ENCODE peak calls at places on chromosomes 11 and 22, in six cellular contexts. One of them, this sample, is unnamed.
A peak's percentile ranks its signal among the peaks of the same experiment; 100 is the strongest.

GRCh38 chr22:22410121-22410520 is 98.4 kb downstream of the ZNF280B start:
- DNase-seq in neural progenitor cell: no peak
- DNase-seq in A172: no peak
- DNase-seq in mucosa of gallbladder: peak; percentile 22
- DNase-seq in cardiac fibroblast: peak; percentile 15
- DNase-seq in upper lobe of right lung: peak; percentile 71
- DNase-seq in this sample: no peak

GRCh38 chr11:27239305-27239942 is 123.6 kb downstream of the CCDC34 start:
- DNase-seq in cardiac fibroblast: peak; percentile 39
- DNase-seq in A172: no peak
- DNase-seq in upper lobe of right lung: no peak
- DNase-seq in mucosa of gallbladder: no peak
- DNase-seq in neural progenitor cell: no peak
- DNase-seq in this sample: no peak

GRCh38 chr11:47847892-47848635 is at the start of gene NUP160:
- DNase-seq in upper lobe of right lung: peak; percentile 95
- DNase-seq in mucosa of gallbladder: peak; percentile 82
- DNase-seq in neural progenitor cell: peak; percentile 89
- DNase-seq in cardiac fibroblast: peak; percentile 54
- DNase-seq in A172: peak; percentile 62
- DNase-seq in this sample: peak; percentile 79

GRCh38 chr22:19984201-19984753 is 32.3 kb downstream of the ARVCF start:
- DNase-seq in mucosa of gallbladder: no peak
- DNase-seq in neural progenitor cell: no peak
- DNase-seq in A172: peak; percentile 73
- DNase-seq in cardiac fibroblast: no peak
- DNase-seq in upper lobe of right lung: no peak
- DNase-seq in this sample: no peak

GRCh38 chr11:12189543-12190235 is 79.3 kb downstream of the MICAL2 start:
- DNase-seq in cardiac fibroblast: no peak
- DNase-seq in mucosa of gallbladder: no peak
- DNase-seq in neural progenitor cell: no peak
- DNase-seq in A172: no peak
- DNase-seq in upper lobe of right lung: no peak
- DNase-seq in this sample: no peak

GRCh38 chr11:11243258-11243789 is 109.7 kb downstream of the CSNK2A3 start:
- DNase-seq in neural progenitor cell: no peak
- DNase-seq in cardiac fibroblast: no peak
- DNase-seq in upper lobe of right lung: no peak
- DNase-seq in A172: no peak
- DNase-seq in mucosa of gallbladder: peak; percentile 24
- DNase-seq in this sample: no peak

GRCh38 chr11:94455861-94456260 is 37.8 kb downstream of the MRE11 start:
- DNase-seq in cardiac fibroblast: no peak
- DNase-seq in neural progenitor cell: no peak
- DNase-seq in A172: no peak
- DNase-seq in upper lobe of right lung: no peak
- DNase-seq in mucosa of gallbladder: no peak
- DNase-seq in this sample: no peak

GRCh38 chr11:106619320-106619990 is 398.8 kb downstream of the GUCY1A2 start:
- DNase-seq in neural progenitor cell: no peak
- DNase-seq in A172: no peak
- DNase-seq in upper lobe of right lung: no peak
- DNase-seq in cardiac fibroblast: no peak
- DNase-seq in mucosa of gallbladder: no peak
- DNase-seq in this sample: no peak

GRCh38 chr11:116033931-116034553 is 529.8 kb upstream of the CADM1 start:
- DNase-seq in A172: no peak
- DNase-seq in mucosa of gallbladder: no peak
- DNase-seq in upper lobe of right lung: peak; percentile 65
- DNase-seq in cardiac fibroblast: no peak
- DNase-seq in neural progenitor cell: no peak
- DNase-seq in this sample: no peak

GRCh38 chr11:105220175-105220574 is 80.6 kb upstream of the CARD18 start:
- DNase-seq in upper lobe of right lung: no peak
- DNase-seq in cardiac fibroblast: no peak
- DNase-seq in neural progenitor cell: no peak
- DNase-seq in mucosa of gallbladder: no peak
- DNase-seq in A172: no peak
- DNase-seq in this sample: no peak

GRCh38 chr11:9862981-9863380 is 199.1 kb downstream of the SWAP70 start:
- DNase-seq in neural progenitor cell: no peak
- DNase-seq in cardiac fibroblast: peak; percentile 77
- DNase-seq in mucosa of gallbladder: no peak
- DNase-seq in upper lobe of right lung: no peak
- DNase-seq in A172: peak; percentile 50
- DNase-seq in this sample: no peak

GRCh38 chr11:117083011-117083940 is 15.0 kb downstream of the SIK3 start:
- DNase-seq in neural progenitor cell: peak; percentile 54
- DNase-seq in mucosa of gallbladder: no peak
- DNase-seq in upper lobe of right lung: no peak
- DNase-seq in A172: no peak
- DNase-seq in cardiac fibroblast: peak; percentile 52
- DNase-seq in this sample: no peak

GRCh38 chr11:81963018-81963417 is 770.6 kb downstream of the FAM181B start:
- DNase-seq in mucosa of gallbladder: no peak
- DNase-seq in upper lobe of right lung: no peak
- DNase-seq in cardiac fibroblast: peak; percentile 21
- DNase-seq in neural progenitor cell: no peak
- DNase-seq in A172: peak; percentile 12
- DNase-seq in this sample: no peak

GRCh38 chr11:86291466-86292262 is 10.4 kb upstream of the HIKESHI start:
- DNase-seq in neural progenitor cell: peak; percentile 75
- DNase-seq in upper lobe of right lung: no peak
- DNase-seq in mucosa of gallbladder: peak; percentile 26
- DNase-seq in cardiac fibroblast: peak; percentile 54
- DNase-seq in A172: peak; percentile 70
- DNase-seq in this sample: peak; percentile 16

GRCh38 chr11:133810179-133810550 is 35.1 kb downstream of the SPATA19 start:
- DNase-seq in neural progenitor cell: no peak
- DNase-seq in cardiac fibroblast: no peak
- DNase-seq in mucosa of gallbladder: no peak
- DNase-seq in A172: no peak
- DNase-seq in upper lobe of right lung: no peak
- DNase-seq in this sample: no peak

GRCh38 chr11:71927813-71928738 is at the start of gene XNDC1N:
- DNase-seq in upper lobe of right lung: peak; percentile 72
- DNase-seq in mucosa of gallbladder: peak; percentile 83
- DNase-seq in A172: peak; percentile 86
- DNase-seq in cardiac fibroblast: peak; percentile 87
- DNase-seq in neural progenitor cell: peak; percentile 91
- DNase-seq in this sample: peak; percentile 50

GRCh38 chr22:17120281-17120680 is 879 bp downstream of the TMEM121B start:
- DNase-seq in mucosa of gallbladder: peak; percentile 58
- DNase-seq in cardiac fibroblast: peak; percentile 54
- DNase-seq in neural progenitor cell: peak; percentile 95
- DNase-seq in upper lobe of right lung: peak; percentile 78
- DNase-seq in A172: peak; percentile 4
- DNase-seq in this sample: peak; percentile 54

GRCh38 chr11:2312232-2313042 is 10.6 kb downstream of the TSPAN32 start:
- DNase-seq in neural progenitor cell: no peak
- DNase-seq in cardiac fibroblast: peak; percentile 69
- DNase-seq in A172: peak; percentile 95
- DNase-seq in upper lobe of right lung: peak; percentile 66
- DNase-seq in mucosa of gallbladder: no peak
- DNase-seq in this sample: no peak

GRCh38 chr11:61940466-61940865 is 9.7 kb upstream of the BEST1 start:
- DNase-seq in cardiac fibroblast: no peak
- DNase-seq in upper lobe of right lung: no peak
- DNase-seq in mucosa of gallbladder: no peak
- DNase-seq in neural progenitor cell: no peak
- DNase-seq in A172: no peak
- DNase-seq in this sample: no peak

GRCh38 chr11:123308077-123308476 is 113.0 kb upstream of the CLMP start:
- DNase-seq in neural progenitor cell: no peak
- DNase-seq in A172: no peak
- DNase-seq in mucosa of gallbladder: no peak
- DNase-seq in cardiac fibroblast: peak; percentile 84
- DNase-seq in upper lobe of right lung: no peak
- DNase-seq in this sample: no peak

GRCh38 chr11:2092956-2093412 is 46.2 kb downstream of the IGF2 start:
- DNase-seq in upper lobe of right lung: peak; percentile 90
- DNase-seq in neural progenitor cell: no peak
- DNase-seq in mucosa of gallbladder: peak; percentile 86
- DNase-seq in A172: peak; percentile 94
- DNase-seq in cardiac fibroblast: peak; percentile 65
- DNase-seq in this sample: no peak

GRCh38 chr11:68684385-68685356 is at the start of gene GAL:
- DNase-seq in cardiac fibroblast: no peak
- DNase-seq in A172: no peak
- DNase-seq in mucosa of gallbladder: no peak
- DNase-seq in neural progenitor cell: peak; percentile 63
- DNase-seq in upper lobe of right lung: peak; percentile 61
- DNase-seq in this sample: no peak

GRCh38 chr11:2481253-2481652 is 36.4 kb downstream of the KCNQ1 start:
- DNase-seq in cardiac fibroblast: no peak
- DNase-seq in upper lobe of right lung: peak; percentile 56
- DNase-seq in neural progenitor cell: no peak
- DNase-seq in mucosa of gallbladder: no peak
- DNase-seq in A172: no peak
- DNase-seq in this sample: no peak

GRCh38 chr22:25749420-25750169 is 7.6 kb downstream of the MYO18B start:
- DNase-seq in neural progenitor cell: no peak
- DNase-seq in cardiac fibroblast: peak; percentile 25
- DNase-seq in mucosa of gallbladder: no peak
- DNase-seq in A172: no peak
- DNase-seq in upper lobe of right lung: no peak
- DNase-seq in this sample: no peak

GRCh38 chr22:48578138-48579034 is 1249.3 kb downstream of the BRD1 start:
- DNase-seq in cardiac fibroblast: no peak
- DNase-seq in neural progenitor cell: no peak
- DNase-seq in A172: no peak
- DNase-seq in mucosa of gallbladder: no peak
- DNase-seq in upper lobe of right lung: no peak
- DNase-seq in this sample: no peak

GRCh38 chr11:6405039-6405667 is 13.7 kb downstream of the APBB1 start:
- DNase-seq in A172: no peak
- DNase-seq in neural progenitor cell: peak; percentile 90
- DNase-seq in mucosa of gallbladder: peak; percentile 42
- DNase-seq in upper lobe of right lung: no peak
- DNase-seq in cardiac fibroblast: peak; percentile 12
- DNase-seq in this sample: no peak

GRCh38 chr11:127063191-127063590 is 62.6 kb upstream of the KIRREL3 start:
- DNase-seq in neural progenitor cell: no peak
- DNase-seq in cardiac fibroblast: no peak
- DNase-seq in A172: no peak
- DNase-seq in mucosa of gallbladder: no peak
- DNase-seq in upper lobe of right lung: no peak
- DNase-seq in this sample: no peak

GRCh38 chr11:45173064-45173463 is 26.6 kb downstream of the PRDM11 start:
- DNase-seq in mucosa of gallbladder: peak; percentile 49
- DNase-seq in upper lobe of right lung: no peak
- DNase-seq in neural progenitor cell: no peak
- DNase-seq in A172: no peak
- DNase-seq in cardiac fibroblast: no peak
- DNase-seq in this sample: no peak

This sample was measured in GM12891.